ENCODE peak calls at places on chromosomes 12 and 14, in five cellular contexts. D is upper lobe of left lung, O is astrocyte of the cerebellum, S is psoas muscle, E is BE2C. Z is an unnamed sample.

GRCh38 chr12:27179399-27180214 is 64.5 kb upstream of the STK38L start:
- DNase-seq in S (no peak), O (peak), E (no peak), D (no peak), Z (no peak)

GRCh38 chr14:90693413-90693812 is 122.8 kb downstream of the TTC7B start:
- DNase-seq in D (no peak), S (peak), O (no peak), E (no peak), Z (no peak)

GRCh38 chr12:74365178-74365964 is 172.3 kb upstream of the ATXN7L3B start:
- DNase-seq in O (peak), S (no peak), E (peak), D (no peak), Z (peak)

GRCh38 chr12:25785164-25785563 is 173.3 kb upstream of the RASSF8 start:
- DNase-seq in S (no peak), O (no peak), D (no peak), E (no peak), Z (no peak)

GRCh38 chr14:93960108-93960475 is 16.3 kb downstream of the ASB2 start:
- DNase-seq in O (no peak), D (no peak), E (no peak), S (no peak), Z (no peak)

GRCh38 chr12:121214855-121215745 is 5.2 kb downstream of the P2RX4 start:
- DNase-seq in D (no peak), O (peak), E (no peak), S (no peak), Z (no peak)

GRCh38 chr14:94550041-94550440 is 11.2 kb upstream of the SERPINA4 start:
- DNase-seq in E (no peak), D (no peak), S (no peak), O (no peak), Z (no peak)

GRCh38 chr14:88185843-88186242 is 137.2 kb downstream of the KCNK10 start:
- DNase-seq in E (no peak), D (peak), O (no peak), S (no peak), Z (no peak)

GRCh38 chr12:47188576-47189441 is 109.0 kb upstream of the AMIGO2 start:
- DNase-seq in O (no peak), S (no peak), D (no peak), E (no peak), Z (no peak)

GRCh38 chr12:83476695-83477094 is 790.0 kb downstream of the TMTC2 start:
- DNase-seq in E (no peak), O (no peak), S (no peak), D (no peak), Z (no peak)

GRCh38 chr14:104146651-104147345 is 8.4 kb downstream of the KIF26A start:
- DNase-seq in D (peak), S (peak), E (peak), O (no peak), Z (peak)

GRCh38 chr14:81066672-81067071 is 111.3 kb downstream of the TSHR start:
- DNase-seq in E (no peak), D (no peak), S (no peak), O (no peak), Z (no peak)

GRCh38 chr14:103522649-103523582 is at the start of gene CKB:
- DNase-seq in O (no peak), S (peak), E (peak), D (peak), Z (peak)

GRCh38 chr12:49866859-49867579 is 24.1 kb upstream of the BCDIN3D start:
- DNase-seq in S (peak), D (no peak), E (peak), O (peak), Z (peak)

GRCh38 chr12:110846615-110847566 is at the start of gene CCDC63:
- DNase-seq in S (peak), D (peak), O (peak), E (peak), Z (peak)

GRCh38 chr14:92844220-92844619 is 50.1 kb downstream of the GOLGA5 start:
- DNase-seq in E (no peak), D (no peak), S (no peak), O (no peak), Z (no peak)

GRCh38 chr14:58107947-58108552 is 44.0 kb downstream of the ARMH4 start:
- DNase-seq in E (peak), S (no peak), D (no peak), O (peak), Z (no peak)

GRCh38 chr12:97368462-97369150 is 94.0 kb upstream of the RMST start:
- DNase-seq in S (no peak), E (no peak), O (no peak), D (no peak), Z (no peak)

GRCh38 chr12:4454315-4454860 is 8.8 kb upstream of the FGF6 start:
- DNase-seq in S (no peak), O (no peak), E (no peak), D (no peak), Z (no peak)

GRCh38 chr12:124456652-124457152 is 110.7 kb downstream of the NCOR2 start:
- DNase-seq in S (no peak), O (no peak), D (peak), E (no peak), Z (no peak)

GRCh38 chr14:99268776-99269510 is 3.1 kb downstream of the BCL11B start:
- DNase-seq in O (no peak), S (no peak), E (no peak), D (no peak), Z (no peak)

GRCh38 chr14:98623806-98624430 is 648.1 kb downstream of the BCL11B start:
- DNase-seq in D (no peak), O (peak), E (no peak), S (no peak), Z (no peak)

GRCh38 chr12:91210144-91210543 is 27.5 kb upstream of the DCN start:
- DNase-seq in D (no peak), O (no peak), S (no peak), E (no peak), Z (no peak)

GRCh38 chr14:96581902-96582640 is 79.9 kb downstream of the PAPOLA start:
- DNase-seq in O (no peak), D (no peak), E (no peak), S (no peak), Z (no peak)

GRCh38 chr14:56801920-56802319 is 8.4 kb downstream of the OTX2 start:
- DNase-seq in D (no peak), O (no peak), S (no peak), E (no peak), Z (no peak)

GRCh38 chr14:92603309-92604257 is 90.0 kb downstream of the RIN3 start:
- DNase-seq in E (no peak), O (peak), S (no peak), D (peak), Z (no peak)

GRCh38 chr12:117850048-117850447 is 118.7 kb downstream of the KSR2 start:
- DNase-seq in S (no peak), E (peak), O (peak), D (no peak), Z (peak)

GRCh38 chr14:59268011-59268410 is 79.5 kb downstream of the DAAM1 start:
- DNase-seq in D (peak), E (no peak), O (no peak), S (no peak), Z (no peak)

GRCh38 chr12:6376079-6376941 is 947 bp upstream of the SCNN1A start:
- DNase-seq in D (peak), E (no peak), S (peak), O (no peak), Z (no peak)

GRCh38 chr14:43535231-43535838 is 971.7 kb downstream of the FSCB start:
- DNase-seq in D (no peak), S (no peak), E (no peak), O (no peak), Z (no peak)

GRCh38 chr14:43539210-43539609 is 967.9 kb downstream of the FSCB start:
- DNase-seq in D (no peak), E (no peak), S (no peak), O (no peak), Z (no peak)

GRCh38 chr14:43541356-43541755 is 965.7 kb downstream of the FSCB start:
- DNase-seq in O (no peak), S (no peak), D (peak), E (no peak), Z (no peak)

DNA sequence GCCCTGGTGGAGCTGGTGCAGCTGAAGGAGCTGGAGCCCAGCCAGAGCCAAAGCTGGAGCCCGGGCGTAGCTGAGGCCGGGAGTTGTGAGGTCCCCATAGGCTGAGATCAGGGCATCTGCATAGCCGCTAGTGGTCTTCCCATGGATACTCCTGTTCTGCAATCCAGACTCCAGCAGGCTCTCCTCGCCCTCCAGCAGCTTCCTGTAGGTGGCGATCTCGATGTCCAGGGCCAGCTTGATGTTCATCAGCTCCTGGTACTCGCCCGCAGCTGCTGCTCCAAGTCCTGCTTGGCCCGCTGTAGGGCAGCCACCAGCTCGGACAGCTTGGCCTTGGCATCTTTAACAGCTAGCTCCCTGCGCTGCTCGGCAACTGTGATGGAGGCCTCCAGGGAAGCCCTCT is 966.1 kb downstream of the FSCB start:
- DNase-seq in O (no peak), D (peak), E (peak), S (no peak), Z (no peak)
- TF ChIP-seq CTCF in O (no peak), D (no peak), E (no peak), S (no peak), Z (no peak)

DNA sequence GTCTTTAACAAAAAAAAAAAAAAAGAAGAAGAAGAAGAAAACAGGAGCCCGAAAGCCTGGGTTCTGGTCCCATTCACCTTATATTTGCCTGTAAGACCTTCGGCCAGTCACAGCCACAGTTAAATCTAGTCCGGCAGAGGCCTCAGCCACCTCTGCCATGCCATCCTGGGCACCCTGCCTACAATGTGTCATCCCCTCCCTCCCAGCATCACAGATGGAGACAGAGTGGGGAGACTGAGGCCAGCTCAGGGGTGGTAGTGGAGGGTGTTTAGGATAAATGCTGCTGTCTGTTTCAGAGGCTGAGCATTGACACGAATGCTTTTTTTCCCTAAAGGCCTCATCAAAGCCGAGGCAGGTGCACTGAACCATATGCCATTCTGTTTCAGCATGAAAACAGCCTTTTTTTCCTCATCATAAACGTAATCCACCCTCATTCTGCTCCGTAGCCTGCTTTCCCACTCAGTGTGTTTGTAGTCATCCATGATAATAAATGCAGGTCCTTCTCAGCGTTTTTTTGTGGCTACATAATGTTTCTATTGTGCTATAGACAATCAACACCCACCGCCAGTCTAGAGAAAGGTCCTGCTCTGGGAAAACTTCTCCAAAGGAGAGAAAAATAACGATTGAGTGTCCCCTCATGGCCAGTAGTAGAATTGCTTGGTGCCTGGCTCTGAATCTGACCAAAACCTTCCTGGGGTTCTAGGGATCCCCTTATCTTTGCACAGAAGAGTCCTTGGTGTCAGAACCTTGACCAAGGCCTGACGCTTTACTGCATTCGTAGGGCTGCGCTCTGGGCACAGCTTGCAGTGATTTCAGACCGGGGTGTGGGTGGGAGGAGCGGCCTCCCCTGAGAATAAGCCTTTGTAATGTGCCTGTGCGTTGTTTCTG is 41.1 kb upstream of the TSPAN9 start:
- DNase-seq in O (no peak), D (no peak), S (no peak), E (no peak), Z (no peak)
- TF ChIP-seq CTCF in O (peak), D (no peak), S (no peak), E (peak), Z (peak)

DNA sequence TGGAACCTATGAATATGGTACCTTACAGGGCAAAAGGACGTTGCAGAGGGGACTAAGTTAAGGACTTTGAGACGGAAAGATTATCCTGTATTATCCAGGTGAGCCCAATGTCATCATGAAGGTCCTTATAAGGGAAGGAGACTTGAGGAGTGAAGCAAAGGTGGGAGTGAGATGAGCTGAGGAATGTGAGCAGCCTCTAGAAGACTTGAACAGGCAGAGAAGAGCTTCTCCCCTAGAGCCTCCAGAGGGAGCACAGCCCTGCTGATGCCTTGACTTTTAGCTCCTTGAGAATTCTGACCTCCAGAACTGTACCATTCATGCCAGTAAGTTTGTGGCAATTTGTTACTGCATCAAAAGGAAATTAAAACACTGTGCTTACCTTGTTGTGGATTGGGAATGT is 41.8 kb upstream of the DCD start:
- DNase-seq in O (no peak), E (no peak), D (no peak), S (no peak), Z (no peak)
- TF ChIP-seq CTCF in O (peak), E (no peak), D (no peak), S (no peak), Z (no peak)

GRCh38 chr12:57637364-57637763 is 4.4 kb upstream of the B4GALNT1 start:
- DNase-seq in D (no peak), E (no peak), O (no peak), S (no peak), Z (no peak)
- TF ChIP-seq CTCF in D (no peak), E (peak), O (no peak), S (no peak), Z (no peak)

DNA sequence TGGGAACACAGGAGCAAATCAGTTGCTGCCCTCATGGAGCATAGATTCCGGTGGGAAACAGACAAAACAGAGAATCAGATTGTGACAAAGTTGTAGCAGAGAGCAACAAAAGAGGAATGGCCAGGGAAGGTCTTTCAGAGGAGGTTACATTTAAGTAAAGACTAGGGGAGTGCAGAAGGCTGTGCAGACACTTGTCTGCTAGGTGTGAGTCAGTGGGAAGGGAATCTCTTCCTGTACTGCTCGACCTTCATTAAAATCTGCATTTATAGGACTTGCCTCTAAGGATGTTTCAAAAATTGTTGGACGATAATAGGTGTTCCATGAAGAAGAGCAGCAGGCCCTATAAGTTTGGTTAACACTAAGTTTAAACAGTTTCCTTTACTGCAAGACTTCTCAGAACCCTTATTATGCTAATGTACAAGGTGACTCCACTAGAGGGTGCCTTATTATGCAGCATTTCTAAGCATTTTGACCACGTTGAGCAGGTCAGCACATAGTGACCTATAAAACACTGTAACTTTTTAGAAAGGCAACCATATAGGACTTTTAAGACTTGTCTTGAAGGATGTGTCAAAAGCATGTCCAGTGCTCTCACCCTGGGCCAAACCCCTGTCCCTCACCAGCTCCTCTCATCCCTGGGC is 91.8 kb upstream of the RIC8B start:
- DNase-seq in O (no peak), E (no peak), D (no peak), S (no peak), Z (no peak)
- TF ChIP-seq CTCF in O (peak), E (peak), D (no peak), S (peak), Z (no peak)

GRCh38 chr14:54509546-54510501 is at the start of gene CGRRF1:
- DNase-seq in D (peak), O (peak), E (peak), S (peak), Z (peak)
- TF ChIP-seq CTCF in D (peak), O (peak), E (peak), S (peak), Z (peak)

GRCh38 chr12:116297224-116297834 is 19.8 kb upstream of the MED13L start:
- DNase-seq in E (no peak), D (no peak), O (no peak), S (no peak), Z (no peak)

GRCh38 chr12:116295327-116296263 is 18.1 kb upstream of the MED13L start:
- DNase-seq in S (no peak), D (no peak), O (no peak), E (no peak), Z (no peak)

GRCh38 chr12:116291218-116291617 is 13.7 kb upstream of the MED13L start:
- DNase-seq in S (no peak), D (no peak), E (no peak), O (no peak), Z (no peak)

GRCh38 chr12:116294464-116295002 is 17.0 kb upstream of the MED13L start:
- DNase-seq in E (no peak), D (no peak), O (no peak), S (no peak), Z (no peak)

GRCh38 chr12:116293687-116294463 is 16.4 kb upstream of the MED13L start:
- DNase-seq in O (no peak), D (no peak), E (no peak), S (no peak), Z (no peak)
- TF ChIP-seq CTCF in O (no peak), D (no peak), E (no peak), S (no peak), Z (no peak)

DNA sequence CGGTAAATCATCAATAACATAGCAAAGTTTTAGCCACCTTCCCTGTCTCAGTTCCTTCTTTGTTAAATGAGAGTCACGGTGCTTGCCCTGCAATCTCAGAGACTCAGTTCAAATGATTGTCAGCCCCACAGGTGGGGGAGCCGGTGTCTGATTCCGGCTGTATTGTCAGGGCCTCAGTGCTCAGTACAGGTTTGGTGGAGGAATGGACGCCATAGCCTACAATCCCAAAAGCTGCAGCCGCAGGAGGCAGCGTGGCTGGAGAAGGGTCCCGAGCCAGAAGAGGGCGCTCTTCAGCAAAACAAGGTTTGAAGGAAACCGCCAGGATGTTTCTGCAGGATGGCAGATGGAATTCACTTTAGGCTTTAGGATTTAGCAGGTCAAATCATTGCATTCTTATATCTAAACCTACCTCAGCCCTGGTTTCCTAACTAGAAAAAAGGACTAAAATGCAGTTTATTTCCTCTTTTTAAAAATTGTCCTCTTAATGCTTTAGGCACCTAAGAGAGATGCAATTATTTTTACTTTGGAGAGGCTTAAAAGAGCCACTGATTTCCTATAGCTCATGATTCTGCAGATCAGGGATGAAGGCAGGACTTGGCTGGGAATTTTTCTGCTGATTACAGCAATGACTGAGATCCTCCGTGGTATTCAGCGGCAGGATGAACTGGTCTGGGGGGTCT is 29.2 kb downstream of the FOS start:
- DNase-seq in E (peak), S (peak), D (peak), O (peak), Z (peak)
- TF ChIP-seq CTCF in E (peak), S (peak), D (peak), O (peak), Z (peak)

Z was measured in glutamatergic neuron.